ENCODE peak calls at places on chromosomes 4 and X, in ten cellular contexts. W, P, Z, G, S, A, N, I, Y and J are unnamed samples. For H3K4me1, the result is how much of the 10 kb centered on the place peaks cover.

GRCh38 chrX:3599787-3600465 is 113.5 kb downstream of the PRKX start:
- DNase-seq in G (no peak), S (no peak), Y (no peak), W (peak), I (no peak), P (no peak), N (no peak), Z (peak), A (peak), J (no peak)

GRCh38 chr4:152202415-152202814 is 333.5 kb downstream of the FBXW7 start:
- DNase-seq in G (no peak), N (no peak), P (no peak), Y (no peak), A (no peak), S (no peak), Z (no peak), W (no peak), I (no peak), J (no peak)

GRCh38 chr4:123505457-123506310 is 109.1 kb downstream of the SPRY1 start:
- DNase-seq in G (peak), S (no peak), A (peak), P (no peak), I (peak), Z (peak), N (peak), Y (peak), W (peak), J (peak)

GRCh38 chrX:103344606-103345005 is 11.7 kb upstream of the TCEAL9 start:
- DNase-seq in P (no peak), Y (no peak), W (no peak), N (peak), Z (no peak), S (no peak), A (no peak), G (no peak), I (no peak), J (no peak)

GRCh38 chr4:36235306-36235705 is 9.0 kb downstream of the ARAP2 start:
- DNase-seq in Y (no peak), I (no peak), G (no peak), W (no peak), P (no peak), N (peak), A (peak), S (no peak), Z (peak), J (no peak)

GRCh38 chr4:101171747-101172146 is 175.6 kb downstream of the PPP3CA start:
- DNase-seq in I (no peak), Y (no peak), N (no peak), G (no peak), A (peak), Z (peak), P (no peak), S (no peak), W (peak), J (no peak)

GRCh38 chrX:26253526-26253925 is 37.6 kb downstream of the MAGEB5 start:
- DNase-seq in S (no peak), I (no peak), Z (no peak), A (no peak), Y (no peak), G (no peak), P (no peak), W (no peak), N (no peak), J (no peak)

GRCh38 chr4:4862665-4863482 is 3.4 kb downstream of the MSX1 start:
- DNase-seq in I (no peak), S (no peak), Y (peak), A (no peak), G (peak), Z (no peak), W (no peak), N (peak), P (no peak), J (no peak)

GRCh38 chr4:179307297-179308136 is 1865.3 kb upstream of the AGA start:
- DNase-seq in N (peak), Z (peak), I (peak), P (no peak), S (peak), Y (no peak), G (no peak), A (peak), W (peak), J (no peak)

GRCh38 chr4:20506827-20507226 is 193.4 kb upstream of the PACRGL start:
- DNase-seq in P (no peak), Y (no peak), S (no peak), N (no peak), A (peak), Z (peak), W (peak), G (no peak), I (no peak), J (peak)

GRCh38 chrX:101482296-101482695 is 3.0 kb upstream of the ARMCX4 start:
- DNase-seq in N (no peak), W (peak), P (no peak), I (no peak), A (peak), G (no peak), Y (no peak), Z (peak), S (no peak), J (no peak)

GRCh38 chrX:71534773-71535544 is 2.1 kb downstream of the OGT start:
- DNase-seq in Z (no peak), W (peak), Y (no peak), I (no peak), N (no peak), P (no peak), S (no peak), A (no peak), G (no peak), J (peak)

GRCh38 chrX:125308653-125309052 is 11.0 kb upstream of the TEX13C start:
- DNase-seq in W (no peak), G (no peak), Y (no peak), N (no peak), Z (no peak), I (no peak), A (no peak), S (no peak), P (no peak), J (no peak)

GRCh38 chr4:81196126-81196650 is 18.8 kb downstream of the PRKG2 start:
- DNase-seq in G (no peak), Y (no peak), I (no peak), A (no peak), S (no peak), Z (no peak), P (no peak), W (no peak), N (no peak), J (no peak)

GRCh38 chrX:153245288-153245731 is 66.2 kb downstream of the MAGEA1 start:
- DNase-seq in W (no peak), Z (no peak), A (no peak), P (no peak), G (no peak), I (peak), Y (no peak), N (peak), S (no peak), J (no peak)

GRCh38 chr4:156830356-156830755 is 141.2 kb downstream of the PDGFC start:
- DNase-seq in P (no peak), N (no peak), A (peak), I (no peak), W (peak), Y (no peak), Z (peak), G (no peak), S (no peak), J (no peak)

GRCh38 chr4:155026715-155027114 is 181.7 kb upstream of the NPY2R start:
- DNase-seq in S (no peak), A (no peak), I (no peak), G (no peak), W (peak), Z (no peak), P (no peak), Y (no peak), N (no peak), J (no peak)

GRCh38 chr4:176949022-176949421 is 156.3 kb upstream of the VEGFC start:
- DNase-seq in P (no peak), W (no peak), G (no peak), S (no peak), I (no peak), A (no peak), Z (no peak), Y (no peak), N (no peak), J (no peak)

GRCh38 chr4:80361329-80361900 is 25.9 kb downstream of the CFAP299 start:
- DNase-seq in A (no peak), G (no peak), N (peak), P (no peak), S (peak), W (peak), Z (peak), I (peak), Y (no peak), J (no peak)

GRCh38 chrX:43552166-43552565 is 103.9 kb upstream of the MAOA start:
- DNase-seq in I (no peak), S (no peak), P (no peak), G (no peak), W (no peak), N (peak), Z (no peak), Y (no peak), A (no peak), J (no peak)

GRCh38 chr4:44070843-44071242 is 377.8 kb downstream of the KCTD8 start:
- DNase-seq in W (no peak), I (no peak), G (no peak), P (no peak), N (no peak), A (no peak), Z (no peak), Y (no peak), S (no peak), J (no peak)

GRCh38 chr4:129063640-129064039 is 29.7 kb downstream of the SCLT1 start:
- DNase-seq in I (no peak), S (no peak), Z (no peak), Y (no peak), G (no peak), A (no peak), N (no peak), P (no peak), W (no peak), J (no peak)

GRCh38 chr4:129062580-129062979 is 30.8 kb downstream of the SCLT1 start:
- DNase-seq in W (no peak), A (no peak), G (no peak), N (no peak), Z (no peak), I (no peak), Y (no peak), S (no peak), P (no peak), J (no peak)

GRCh38 chr4:129064717-129065116 is 28.6 kb downstream of the SCLT1 start:
- DNase-seq in P (no peak), A (peak), Y (no peak), W (peak), S (no peak), I (no peak), Z (peak), N (no peak), G (no peak), J (no peak)

DNA sequence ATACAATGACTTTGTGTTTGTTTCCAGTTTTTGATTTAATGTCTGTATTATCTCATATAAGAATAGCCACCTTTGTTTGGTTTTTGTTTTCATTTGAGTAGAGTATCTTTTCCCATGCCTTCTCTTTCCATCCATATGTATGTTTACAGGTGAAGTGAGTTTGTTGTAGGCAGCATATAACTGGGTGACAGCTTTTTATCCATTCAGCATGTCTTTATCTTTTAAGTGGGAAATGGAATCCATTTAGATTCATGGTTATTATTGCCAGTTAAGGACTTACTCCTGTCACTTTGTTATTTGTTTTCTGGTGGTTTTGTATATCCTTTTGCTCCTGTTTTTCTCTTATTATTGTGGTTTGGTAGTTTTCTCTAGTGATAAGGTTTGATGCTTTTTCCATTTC is 34.3 kb downstream of the SCLT1 start:
- DNase-seq in W (no peak), Z (no peak), S (no peak), P (no peak), A (no peak), N (no peak), Y (no peak), G (no peak), I (no peak), J (no peak)
- H3K4me3 ChIP-seq in W (no peak), Z (no peak), S (no peak), P (no peak), A (no peak), N (no peak), Y (no peak), G (no peak), I (no peak), J (no peak)

GRCh38 chr4:76197001-76197743 is 16.5 kb downstream of the SCARB2 start:
- DNase-seq in S (no peak), Z (peak), N (no peak), I (no peak), A (peak), Y (no peak), P (no peak), G (no peak), W (peak), J (no peak)
- H3K27ac ChIP-seq in S (no peak), Z (peak), N (no peak), I (no peak), A (peak), Y (peak), P (peak), G (peak), W (peak), J (no peak)

DNA sequence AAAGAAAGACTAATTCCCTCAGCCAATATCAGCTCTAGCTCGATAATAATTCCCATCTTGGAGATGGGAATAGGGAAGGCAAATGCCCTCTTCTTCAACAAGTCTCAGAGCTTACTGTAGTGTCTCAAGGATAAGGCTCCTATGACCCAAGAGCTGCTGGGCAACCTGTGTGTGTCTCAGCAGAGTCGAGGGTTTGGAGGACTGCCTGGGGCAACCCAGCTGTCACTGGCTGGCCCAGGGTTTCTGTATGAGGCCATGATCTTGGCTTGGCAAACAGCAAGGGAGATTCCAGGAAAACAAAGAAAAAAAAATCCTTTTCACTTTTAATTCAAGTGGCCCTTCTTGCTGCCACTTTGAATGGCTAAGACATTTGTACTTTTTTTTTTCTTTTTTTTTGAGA is 34.3 kb downstream of the TMSB4X start:
- DNase-seq in Z (peak), I (no peak), W (peak), N (no peak), Y (no peak), S (no peak), P (no peak), A (no peak), G (no peak), J (no peak)
- H3K4me1 ChIP-seq in Z (under half), I (half or more), W (under half), N (under half), Y (half or more), S (half or more), P (under half), A (under half), G (under half), J (under half)

GRCh38 chr4:89700766-89701165 is 136.2 kb downstream of the SNCA start:
- DNase-seq in P (no peak), Z (no peak), G (no peak), A (no peak), Y (no peak), S (no peak), W (no peak), N (no peak), I (no peak), J (no peak)
- H3K4me3 ChIP-seq in P (no peak), Z (no peak), G (no peak), A (no peak), Y (no peak), S (no peak), W (no peak), N (no peak), I (no peak), J (no peak)

GRCh38 chr4:53994382-53994781 is 70.0 kb downstream of the CHIC2 start:
- DNase-seq in I (no peak), S (no peak), W (no peak), P (no peak), Z (no peak), N (no peak), Y (no peak), G (no peak), A (no peak), J (no peak)
- H3K27ac ChIP-seq in I (no peak), S (no peak), W (no peak), P (no peak), Z (no peak), N (no peak), Y (peak), G (no peak), A (no peak), J (no peak)

GRCh38 chr4:153434190-153434589 is 32.0 kb upstream of the TMEM131L start:
- DNase-seq in Y (no peak), W (no peak), N (no peak), P (no peak), I (peak), S (no peak), A (no peak), G (no peak), Z (no peak), J (no peak)
- H3K4me1 ChIP-seq in Y (half or more), W (under half), N (under half), P (under half), I (half or more), S (half or more), A (under half), G (under half), Z (under half), J (under half)

GRCh38 chr4:145167884-145168283 is 12.5 kb downstream of the OTUD4 start:
- DNase-seq in A (no peak), W (no peak), G (no peak), S (no peak), I (no peak), N (no peak), Y (no peak), P (no peak), Z (no peak), J (no peak)

GRCh38 chr4:145176641-145177432 is 3.6 kb downstream of the OTUD4 start:
- DNase-seq in I (no peak), Z (no peak), Y (no peak), N (no peak), A (no peak), G (no peak), P (no peak), W (peak), S (peak), J (no peak)

GRCh38 chr4:145170209-145170608 is 10.2 kb downstream of the OTUD4 start:
- DNase-seq in S (no peak), G (no peak), I (no peak), A (peak), Y (no peak), N (peak), P (no peak), W (no peak), Z (peak), J (no peak)

GRCh38 chr4:145168578-145169187 is 11.7 kb downstream of the OTUD4 start:
- DNase-seq in W (no peak), Z (no peak), G (no peak), P (no peak), N (no peak), I (no peak), A (no peak), Y (no peak), S (no peak), J (no peak)

DNA sequence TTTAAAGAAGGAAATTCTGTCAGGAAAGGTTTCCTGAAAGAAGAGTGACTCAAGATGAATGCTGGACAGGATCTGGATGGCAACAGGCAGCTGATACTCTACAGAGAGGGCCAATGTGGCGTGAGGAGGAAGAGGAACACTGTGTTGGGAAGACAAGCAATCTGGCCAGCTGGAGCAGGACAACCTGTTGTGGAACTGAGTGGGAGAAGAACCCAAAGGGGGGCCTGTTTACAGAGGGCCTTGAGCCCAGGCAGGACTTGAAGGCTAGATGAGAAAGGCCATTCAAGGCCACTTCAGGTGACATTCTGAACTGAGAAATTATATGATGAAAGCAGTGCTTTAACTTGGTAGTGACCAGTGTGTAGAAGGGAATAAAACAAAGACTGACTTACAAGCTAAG is 8.5 kb downstream of the OTUD4 start:
- DNase-seq in Z (no peak), I (no peak), P (no peak), N (no peak), Y (no peak), G (no peak), A (no peak), W (no peak), S (no peak), J (no peak)
- H3K4me3 ChIP-seq in Z (no peak), I (no peak), P (no peak), N (no peak), Y (no peak), G (no peak), A (no peak), W (no peak), S (no peak), J (no peak)

DNA sequence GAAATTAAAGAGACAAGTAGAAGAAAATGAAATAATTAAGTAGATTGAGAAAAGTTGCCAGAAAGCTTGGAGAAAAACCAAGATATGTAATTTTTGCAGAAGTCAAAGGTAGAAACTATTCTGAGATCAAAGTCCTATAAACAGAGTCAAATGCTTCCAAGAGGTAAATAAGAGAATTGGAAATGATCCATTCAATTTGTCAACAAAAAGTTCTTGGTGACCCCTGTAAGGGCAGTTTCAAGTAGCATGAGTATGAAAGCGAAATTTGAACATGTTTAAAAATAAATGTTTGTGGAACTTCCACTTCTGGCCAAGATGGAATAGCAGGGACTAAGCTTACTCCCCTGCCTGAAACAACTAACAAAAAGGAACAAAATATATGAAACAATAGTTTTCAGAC is 562.0 kb downstream of the SMARCA1 start:
- DNase-seq in G (no peak), W (no peak), Z (no peak), S (no peak), Y (no peak), A (no peak), I (no peak), P (no peak), N (no peak), J (no peak)
- H3K27ac ChIP-seq in G (no peak), W (no peak), Z (no peak), S (no peak), Y (no peak), A (no peak), I (no peak), P (no peak), N (no peak), J (no peak)